ENCODE peak calls at places on chromosomes 6 and 20, in five cellular contexts. H is GM12878, A is SK-N-SH, Q is K562, D is H1. G is an unnamed sample.

GRCh38 chr6:152462716-152463115 is 174.4 kb downstream of the SYNE1 start:
- DNase-seq in H (no peak), A (no peak), Q (no peak), D (no peak), G (no peak)

GRCh38 chr20:32387262-32387661 is 29.1 kb downstream of the ASXL1 start:
- DNase-seq in H (no peak), A (no peak), Q (no peak), D (no peak), G (no peak)

GRCh38 chr6:5025911-5026819 is 22.3 kb upstream of the RPP40 start:
- DNase-seq in H (no peak), A (peak), Q (peak), D (no peak), G (peak)

GRCh38 chr6:36626636-36627035 is 32.5 kb downstream of the SRSF3 start:
- DNase-seq in H (no peak), A (no peak), Q (no peak), D (no peak), G (no peak)

GRCh38 chr20:6122873-6123649 is at the start of gene FERMT1:
- DNase-seq in H (no peak), A (peak), Q (no peak), D (peak), G (peak)

GRCh38 chr6:157075549-157076426 is 247.5 kb downstream of the TMEM242 start:
- DNase-seq in H (peak), A (no peak), Q (no peak), D (no peak), G (no peak)

GRCh38 chr6:14464049-14464448 is 346.5 kb downstream of the CD83 start:
- DNase-seq in H (no peak), A (no peak), Q (peak), D (no peak), G (no peak)

GRCh38 chr6:36743032-36743431 is 45.4 kb downstream of the RAB44 start:
- DNase-seq in H (no peak), A (no peak), Q (no peak), D (no peak), G (no peak)

GRCh38 chr6:2108700-2109306 is 136.6 kb downstream of the GMDS start:
- DNase-seq in H (no peak), A (no peak), Q (no peak), D (no peak), G (peak)

GRCh38 chr6:115271001-115271400 is 789.7 kb downstream of the FRK start:
- DNase-seq in H (no peak), A (no peak), Q (no peak), D (no peak), G (no peak)

GRCh38 chr20:36483919-36484808 is 57.2 kb upstream of the MYL9 start:
- DNase-seq in H (no peak), A (peak), Q (no peak), D (no peak), G (no peak)

GRCh38 chr6:20440291-20440690 is 38.6 kb downstream of the E2F3 start:
- DNase-seq in H (no peak), A (no peak), Q (no peak), D (no peak), G (no peak)

GRCh38 chr6:5590187-5590586 is 328.9 kb downstream of the FARS2 start:
- DNase-seq in H (no peak), A (no peak), Q (no peak), D (no peak), G (no peak)

GRCh38 chr20:2816583-2817340 is 598 bp downstream of the TMEM239 start:
- DNase-seq in H (no peak), A (peak), Q (no peak), D (no peak), G (no peak)

DNA sequence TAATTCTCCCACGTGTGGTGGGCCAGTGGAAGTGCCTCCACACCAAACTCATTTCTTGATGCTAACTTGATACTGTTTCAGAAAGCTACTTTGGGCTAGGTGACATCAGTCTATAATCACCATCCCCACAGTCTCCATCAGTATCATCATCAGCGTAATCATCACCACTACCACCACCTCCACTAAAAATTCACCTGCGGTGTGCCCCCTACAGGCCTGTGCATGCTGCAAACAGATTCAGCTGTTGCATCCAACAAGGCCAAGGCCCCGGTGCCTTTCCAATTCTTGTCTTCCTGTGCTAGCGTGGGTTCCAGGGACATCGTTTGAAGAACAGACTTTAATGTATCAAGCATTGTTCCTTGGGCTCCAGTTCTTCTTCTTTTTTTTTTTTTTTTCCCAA is 201.3 kb upstream of the EXOC2 start:
- DNase-seq in H (no peak), A (no peak), Q (no peak), D (no peak), G (no peak)
- TF ChIP-seq GABPA in H (no peak), A (no peak), Q (no peak), D (no peak), G (no peak)

GRCh38 chr6:45630801-45631200 is 253.1 kb upstream of the SUPT3H start:
- DNase-seq in H (no peak), A (no peak), Q (no peak), D (no peak), G (no peak)
- TF ChIP-seq USF2 in H (no peak), A (no peak), Q (no peak), D (no peak), G (no peak)

DNA sequence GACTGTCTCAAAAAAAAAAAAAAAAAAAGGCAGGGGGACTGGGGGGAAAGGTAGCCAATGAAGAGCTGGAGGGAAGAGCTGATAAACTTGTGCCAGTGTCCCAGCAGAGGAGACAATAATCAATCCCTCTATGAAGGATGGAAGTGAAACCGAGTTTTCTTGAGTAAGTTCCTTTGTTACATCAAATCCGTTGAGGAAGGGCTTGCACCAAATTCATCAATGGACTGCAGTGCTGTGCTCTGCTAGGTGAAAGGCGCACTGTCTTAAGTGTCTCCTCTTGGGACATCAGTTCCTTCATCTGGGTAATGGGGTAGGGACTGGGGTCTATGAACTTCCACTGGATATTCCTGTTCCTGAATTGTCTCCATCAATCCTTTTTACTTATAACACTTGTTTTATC is 3.1 kb upstream of the CRIP3 start:
- DNase-seq in H (no peak), A (no peak), Q (no peak), D (no peak), G (no peak)
- TF ChIP-seq GABPA in H (no peak), A (no peak), Q (no peak), D (no peak), G (no peak)

DNA sequence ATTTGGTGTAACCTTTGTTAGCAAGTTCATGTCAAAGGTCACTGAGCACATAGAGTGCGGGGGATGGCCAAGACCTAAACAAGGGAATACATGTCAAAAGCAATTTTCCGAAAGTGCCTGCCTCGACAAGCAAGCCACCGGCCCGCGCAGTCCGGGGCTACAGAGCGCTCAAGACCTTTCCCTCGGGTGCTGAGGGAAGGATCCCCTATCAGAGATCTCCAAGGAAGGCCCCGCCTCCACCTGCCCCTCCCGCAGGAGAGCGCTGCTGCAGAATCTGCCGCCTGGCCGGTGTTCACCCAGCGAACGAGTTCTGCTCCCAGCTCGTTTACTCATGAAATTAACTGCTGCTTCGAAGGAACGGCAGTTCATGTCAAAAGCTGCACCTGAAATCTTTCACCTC is 252.7 kb downstream of the BMP7 start:
- DNase-seq in H (no peak), A (no peak), Q (peak), D (no peak), G (no peak)
- TF ChIP-seq USF2 in H (no peak), A (no peak), Q (no peak), D (no peak), G (no peak)

DNA sequence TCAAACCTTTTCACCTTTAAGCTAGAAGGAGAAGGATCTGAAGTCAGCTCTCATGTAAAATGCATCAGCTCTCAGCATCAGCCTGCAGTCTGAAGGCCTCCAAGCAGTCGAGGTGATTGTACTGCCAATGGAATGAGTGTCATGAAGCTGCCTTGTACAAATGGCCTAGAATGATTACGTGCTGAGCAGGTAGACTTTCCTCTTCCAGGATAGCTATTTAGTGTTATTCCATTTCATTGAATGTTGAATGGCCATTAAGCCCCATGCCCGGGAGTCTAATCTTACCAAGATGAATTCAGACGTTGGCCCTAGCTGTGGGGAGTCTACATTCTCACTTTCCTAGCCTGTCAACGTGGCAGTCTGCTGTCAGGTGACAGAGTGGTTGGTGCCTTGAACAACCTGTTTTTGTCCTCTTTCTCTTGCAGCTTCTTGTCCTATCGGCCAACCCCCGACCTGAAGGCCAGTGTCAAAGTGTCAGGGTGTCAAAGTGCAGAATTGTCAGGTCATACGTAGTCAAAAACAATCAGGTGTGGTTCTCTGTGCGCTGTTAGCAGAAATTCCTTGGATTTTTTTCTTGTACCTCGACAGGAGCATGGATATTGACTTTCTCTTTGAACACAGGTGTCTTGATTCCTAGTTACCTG is 95.2 kb upstream of the TIAM2 start:
- DNase-seq in H (no peak), A (no peak), Q (no peak), D (no peak), G (peak)
- TF ChIP-seq GABPA in H (no peak), A (no peak), Q (no peak), D (no peak), G (no peak)

DNA sequence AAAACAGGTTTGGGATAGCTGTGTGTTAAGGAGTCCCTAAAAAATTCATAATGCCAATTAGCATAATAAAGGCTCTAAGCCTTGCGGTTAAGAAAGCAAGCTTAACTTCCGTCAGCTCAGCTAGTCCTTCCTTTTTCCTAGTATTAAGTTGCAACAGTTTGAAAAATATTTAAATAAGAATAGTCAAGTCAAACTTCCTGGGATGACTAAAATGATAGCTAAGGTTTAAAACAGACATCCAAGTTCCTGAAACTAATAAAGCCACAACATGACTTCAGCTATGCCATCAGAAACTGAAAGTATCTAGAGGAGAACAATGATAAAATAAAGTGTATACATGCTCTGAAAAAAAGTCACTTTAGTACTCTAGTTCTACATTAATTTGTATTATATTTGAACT is 3.4 kb downstream of the AKIRIN2 start:
- DNase-seq in H (no peak), A (no peak), Q (no peak), D (no peak), G (no peak)
- TF ChIP-seq USF2 in H (no peak), A (no peak), Q (no peak), D (no peak), G (no peak)

G was measured in HepG2.